ENCODE peak calls at places on chromosomes 11 and 22, in four cellular contexts. One of them, this sample, is unnamed.

GRCh38 chr11:92415246-92415645 is 190.6 kb downstream of the FAT3 start:
- DNase-seq in aorta: no peak
- DNase-seq in left ventricle myocardium inferior: no peak
- DNase-seq in mesendoderm: no peak
- DNase-seq in this sample: no peak

GRCh38 chr11:112166561-112166960 is 611 bp upstream of the TEX12 start:
- DNase-seq in mesendoderm: no peak
- DNase-seq in left ventricle myocardium inferior: no peak
- DNase-seq in aorta: no peak
- DNase-seq in this sample: no peak

GRCh38 chr11:6635082-6635932 is 16.1 kb upstream of the TPP1 start:
- DNase-seq in mesendoderm: no peak
- DNase-seq in aorta: no peak
- DNase-seq in left ventricle myocardium inferior: peak; percentile 65
- DNase-seq in this sample: peak; percentile 81

GRCh38 chr11:78651923-78652602 is 77.4 kb upstream of the NARS2 start:
- DNase-seq in aorta: no peak
- DNase-seq in left ventricle myocardium inferior: no peak
- DNase-seq in mesendoderm: no peak
- DNase-seq in this sample: no peak

GRCh38 chr11:62879554-62879953 is 1.1 kb upstream of the SLC3A2 start:
- DNase-seq in left ventricle myocardium inferior: no peak
- DNase-seq in mesendoderm: no peak
- DNase-seq in aorta: no peak
- DNase-seq in this sample: no peak

GRCh38 chr11:117279711-117280376 is 11.3 kb upstream of the BACE1-AS start:
- DNase-seq in aorta: no peak
- DNase-seq in mesendoderm: peak; percentile 39
- DNase-seq in left ventricle myocardium inferior: no peak
- DNase-seq in this sample: no peak

GRCh38 chr22:30922151-30922611 is 46.4 kb downstream of the MORC2 start:
- DNase-seq in mesendoderm: no peak
- DNase-seq in left ventricle myocardium inferior: peak; percentile 69
- DNase-seq in aorta: peak; percentile 91
- DNase-seq in this sample: peak; percentile 58

GRCh38 chr22:46245515-46245914 is 4.6 kb downstream of the CDPF1 start:
- DNase-seq in mesendoderm: no peak
- DNase-seq in left ventricle myocardium inferior: peak; percentile 82
- DNase-seq in aorta: peak; percentile 74
- DNase-seq in this sample: peak; percentile 71

GRCh38 chr11:57778318-57779037 is 16.9 kb downstream of the CTNND1 start:
- DNase-seq in left ventricle myocardium inferior: peak; percentile 92
- DNase-seq in aorta: peak; percentile 91
- DNase-seq in mesendoderm: peak; percentile 99
- DNase-seq in this sample: peak; percentile 96